ENCODE peak calls at places on chromosomes 13 and 19, in five cellular contexts. Y is HepG2, B is K562, D is GM12878, H is A549. T is an unnamed sample.

GRCh38 chr13:51977606-51978005 is 33.6 kb downstream of the ATP7B start:
- DNase-seq in Y (no peak), B (no peak), D (no peak), H (no peak), T (no peak)

GRCh38 chr19:12224676-12225075 is 61.8 kb downstream of the ZNF136 start:
- DNase-seq in Y (no peak), B (no peak), D (no peak), H (no peak), T (no peak)

GRCh38 chr19:1765904-1766799 is 12.8 kb downstream of the ONECUT3 start:
- DNase-seq in Y (no peak), B (no peak), D (no peak), H (no peak), T (no peak)

GRCh38 chr13:46586766-46587509 is 34.0 kb downstream of the LRCH1 start:
- DNase-seq in Y (no peak), B (no peak), D (no peak), H (no peak), T (no peak)

GRCh38 chr19:12796146-12797071 is 5.1 kb downstream of the JUNB start:
- DNase-seq in Y (peak), B (peak), D (no peak), H (peak), T (peak)

GRCh38 chr19:44677019-44677809 is 5.9 kb downstream of the CEACAM19 start:
- DNase-seq in Y (no peak), B (peak), D (no peak), H (peak), T (peak)

GRCh38 chr19:43667524-43668405 is 2.2 kb downstream of the PLAUR start:
- DNase-seq in Y (no peak), B (no peak), D (no peak), H (no peak), T (peak)

GRCh38 chr13:29713841-29714240 is 118.4 kb upstream of the SLC7A1 start:
- DNase-seq in Y (no peak), B (peak), D (no peak), H (peak), T (peak)

GRCh38 chr13:46745062-46745461 is 51.9 kb downstream of the ESD start:
- DNase-seq in Y (no peak), B (no peak), D (no peak), H (no peak), T (no peak)

GRCh38 chr13:24511019-24511823 is 1.4 kb downstream of the PARP4 start:
- DNase-seq in Y (peak), B (no peak), D (peak), H (peak), T (peak)

GRCh38 chr19:19064811-19065745 is 1.3 kb downstream of the SLC25A42 start:
- DNase-seq in Y (no peak), B (no peak), D (no peak), H (no peak), T (no peak)

GRCh38 chr13:36673838-36674326 is at the start of gene SERTM1:
- DNase-seq in Y (no peak), B (no peak), D (no peak), H (peak), T (no peak)

GRCh38 chr19:2733930-2734588 is 5.8 kb downstream of the SLC39A3 start:
- DNase-seq in Y (no peak), B (no peak), D (no peak), H (no peak), T (no peak)

GRCh38 chr13:20940083-20940482 is 37.5 kb upstream of the XPO4 start:
- DNase-seq in Y (peak), B (no peak), D (no peak), H (peak), T (peak)

GRCh38 chr13:71877280-71877653 is 10.3 kb upstream of the DACH1 start:
- DNase-seq in Y (no peak), B (no peak), D (no peak), H (no peak), T (no peak)

GRCh38 chr19:35757231-35757748 is 461 bp upstream of the HSPB6 start:
- DNase-seq in Y (peak), B (peak), D (no peak), H (no peak), T (peak)

GRCh38 chr13:114067381-114067885 is 65.0 kb downstream of the RASA3 start:
- DNase-seq in Y (no peak), B (no peak), D (peak), H (no peak), T (peak)

GRCh38 chr19:53461866-53462265 is 5.7 kb upstream of the ZNF813 start:
- DNase-seq in Y (no peak), B (no peak), D (no peak), H (no peak), T (peak)

GRCh38 chr19:42250666-42251531 is 4.0 kb downstream of the ERF start:
- DNase-seq in Y (no peak), B (no peak), D (no peak), H (no peak), T (peak)

GRCh38 chr13:101307181-101307701 is 109.1 kb downstream of the NALCN start:
- DNase-seq in Y (no peak), B (no peak), D (no peak), H (no peak), T (peak)

GRCh38 chr19:2462635-2463421 is 6.1 kb upstream of the LMNB2 start:
- DNase-seq in Y (peak), B (no peak), D (no peak), H (peak), T (peak)

GRCh38 chr13:93472897-93473296 is 246.3 kb downstream of the GPC6 start:
- DNase-seq in Y (no peak), B (no peak), D (no peak), H (no peak), T (no peak)

GRCh38 chr13:70191034-70191433 is 82.8 kb upstream of the KLHL1 start:
- DNase-seq in Y (no peak), B (no peak), D (no peak), H (no peak), T (no peak)

GRCh38 chr13:112525306-112525945 is 62.5 kb downstream of the TUBGCP3 start:
- DNase-seq in Y (no peak), B (no peak), D (no peak), H (no peak), T (peak)

GRCh38 chr13:95536629-95537241 is 15.8 kb upstream of the CLDN10 start:
- DNase-seq in Y (no peak), B (no peak), D (no peak), H (peak), T (peak)

GRCh38 chr19:1037553-1038115 is 2.3 kb upstream of the ABCA7 start:
- DNase-seq in Y (no peak), B (no peak), D (no peak), H (no peak), T (no peak)

GRCh38 chr19:44701228-44701627 is 2.3 kb downstream of the CEACAM16 start:
- DNase-seq in Y (no peak), B (no peak), D (no peak), H (no peak), T (no peak)

GRCh38 chr13:51856027-51856736 is 5.6 kb upstream of the CCDC70 start:
- DNase-seq in Y (no peak), B (no peak), D (no peak), H (no peak), T (no peak)

GRCh38 chr13:102495663-102496062 is 93.8 kb upstream of the FGF14 start:
- DNase-seq in Y (no peak), B (no peak), D (no peak), H (no peak), T (no peak)

DNA sequence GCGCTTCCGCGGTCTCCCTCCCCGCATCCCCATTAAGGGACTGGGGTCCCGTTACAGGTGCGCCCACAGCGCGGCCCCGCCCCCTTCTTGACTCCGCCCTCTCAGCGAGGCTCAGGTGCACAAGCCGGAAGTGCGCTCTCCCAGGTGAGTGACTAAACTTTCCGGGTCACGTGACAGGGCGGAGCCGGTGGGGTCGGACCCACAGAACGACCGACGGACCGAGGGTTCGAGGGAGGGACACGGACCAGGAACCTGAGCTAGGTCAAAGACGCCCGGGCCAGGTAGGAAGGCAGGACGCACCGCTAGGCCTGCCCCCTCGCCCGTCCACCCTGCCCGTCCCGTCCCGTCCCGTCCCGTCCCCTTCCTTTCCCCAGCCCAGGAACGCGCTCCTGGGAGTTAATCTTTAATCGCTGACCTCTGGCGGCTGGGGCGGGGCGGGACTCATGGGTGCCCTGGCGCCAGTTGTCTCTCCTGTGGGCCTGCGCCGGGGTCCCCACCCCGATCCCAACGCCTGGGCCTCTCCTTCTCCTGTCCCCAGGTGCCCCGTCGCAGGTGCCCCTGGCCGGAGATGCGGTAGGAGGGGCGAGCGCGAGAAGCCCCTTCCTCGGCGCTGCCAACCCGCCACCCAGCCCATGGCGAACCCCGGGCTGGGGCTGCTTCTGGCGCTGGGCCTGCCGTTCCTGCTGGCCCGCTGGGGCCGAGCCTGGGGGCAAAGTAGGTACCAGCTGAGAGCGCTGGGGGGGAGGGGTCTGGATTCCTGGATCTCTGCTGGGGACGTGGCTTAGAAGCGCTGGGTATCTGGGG is at the start of gene CRB3:
- DNase-seq in Y (peak), B (no peak), D (no peak), H (peak), T (no peak)
- H3K27ac ChIP-seq in Y (peak), B (no peak), D (no peak), H (peak), T (no peak)

DNA sequence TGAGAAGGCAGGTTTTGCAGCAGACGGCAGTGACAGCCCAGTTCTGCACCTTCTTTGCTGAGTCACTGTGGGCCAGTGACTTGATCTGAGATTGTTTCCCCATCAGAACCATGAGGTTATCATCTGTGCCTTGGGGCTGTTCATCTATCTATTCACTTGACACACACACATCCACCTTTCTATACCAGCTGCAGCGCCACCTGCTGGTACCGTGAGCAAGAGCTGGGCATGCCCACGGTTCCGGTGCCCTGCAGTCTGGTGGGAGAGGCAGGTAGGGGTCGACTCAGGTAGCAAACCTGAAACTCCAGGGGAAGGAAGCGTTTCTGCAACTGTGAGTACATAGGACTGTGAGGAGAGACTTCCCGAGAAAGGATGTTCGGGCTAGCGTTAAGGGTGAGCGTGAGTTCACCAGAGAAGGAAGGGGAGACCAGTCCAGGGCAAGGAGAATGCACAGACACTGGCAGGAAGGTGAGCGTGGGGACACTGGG is 7.5 kb upstream of the LIN7B start:
- DNase-seq in Y (peak), B (peak), D (no peak), H (peak), T (peak)
- TF ChIP-seq BHLHE40 in Y (no peak), B (peak), D (no peak), H (no peak), T (no peak)

DNA sequence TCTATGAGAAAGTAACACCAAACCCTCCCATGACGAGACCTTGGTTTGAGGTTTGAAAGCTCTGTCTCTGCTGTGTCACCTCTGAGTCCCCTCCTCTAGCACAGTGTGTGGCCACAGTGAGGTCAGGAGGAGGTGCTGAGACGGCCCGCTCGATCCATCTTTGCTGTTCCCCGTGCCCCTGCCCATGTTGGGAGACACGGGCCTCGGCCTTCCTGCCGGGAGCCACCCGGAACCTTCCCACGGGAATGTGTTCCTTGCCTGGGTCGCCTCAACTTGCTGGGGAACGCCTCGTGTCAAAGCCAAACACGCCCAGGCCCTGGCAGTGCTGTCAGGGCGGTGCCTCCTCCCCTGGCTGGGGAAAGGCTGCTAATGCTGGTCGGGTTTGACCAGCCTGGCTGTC is 10.1 kb downstream of the NANOS3 start:
- DNase-seq in Y (no peak), B (no peak), D (no peak), H (no peak), T (no peak)
- H3K27ac ChIP-seq in Y (no peak), B (no peak), D (no peak), H (no peak), T (no peak)

GRCh38 chr19:17669419-17669818 is 18.7 kb downstream of the UNC13A start:
- DNase-seq in Y (no peak), B (no peak), D (no peak), H (no peak), T (no peak)
- TF ChIP-seq BHLHE40 in Y (no peak), B (no peak), D (no peak), H (no peak), T (no peak)

GRCh38 chr13:53605306-53605705 is 576.7 kb downstream of the OLFM4 start:
- DNase-seq in Y (no peak), B (no peak), D (no peak), H (no peak), T (no peak)

GRCh38 chr13:53601181-53601580 is 572.6 kb downstream of the OLFM4 start:
- DNase-seq in Y (no peak), B (no peak), D (no peak), H (no peak), T (no peak)
- H3K27ac ChIP-seq in Y (no peak), B (no peak), D (no peak), H (no peak), T (no peak)

GRCh38 chr19:5171711-5172110 is 168.9 kb downstream of the PTPRS start:
- DNase-seq in Y (peak), B (no peak), D (no peak), H (peak), T (no peak)

GRCh38 chr19:5173993-5174392 is 166.6 kb downstream of the PTPRS start:
- DNase-seq in Y (no peak), B (peak), D (no peak), H (peak), T (no peak)

GRCh38 chr19:5170329-5170745 is 170.3 kb downstream of the PTPRS start:
- DNase-seq in Y (no peak), B (peak), D (no peak), H (peak), T (no peak)

GRCh38 chr19:5178051-5178450 is 162.6 kb downstream of the PTPRS start:
- DNase-seq in Y (no peak), B (no peak), D (no peak), H (no peak), T (no peak)

GRCh38 chr19:5172859-5173577 is 167.6 kb downstream of the PTPRS start:
- DNase-seq in Y (no peak), B (peak), D (no peak), H (peak), T (peak)
- TF ChIP-seq BHLHE40 in Y (no peak), B (no peak), D (no peak), H (no peak), T (no peak)

GRCh38 chr13:30736921-30737320 is 1.6 kb downstream of the ALOX5AP start:
- DNase-seq in Y (no peak), B (no peak), D (no peak), H (no peak), T (no peak)
- H3K27ac ChIP-seq in Y (no peak), B (no peak), D (peak), H (peak), T (no peak)

T was measured in IMR-90.